ENCODE peak calls at places on chromosomes 4 and X, in six cellular contexts. X is esophagus squamous epithelium, T is IMR-90, N is adrenal gland, B is A549, Z is lower leg skin. S is an unnamed sample.

GRCh38 chr4:121339307-121339706 is 41.5 kb downstream of the QRFPR start:
- DNase-seq in X (no peak), T (no peak), N (no peak), B (no peak), Z (no peak), S (no peak)

GRCh38 chr4:94548571-94548970 is 96.8 kb downstream of the PDLIM5 start:
- DNase-seq in X (no peak), T (peak), N (no peak), B (peak), Z (no peak), S (peak)

GRCh38 chrX:130695931-130696330 is 207.1 kb downstream of the ENOX2 start:
- DNase-seq in X (no peak), T (no peak), N (no peak), B (no peak), Z (no peak), S (no peak)

GRCh38 chr4:38565271-38566199 is 98.5 kb upstream of the KLF3 start:
- DNase-seq in X (no peak), T (peak), N (no peak), B (no peak), Z (no peak), S (no peak)

GRCh38 chr4:157204634-157205244 is 15.8 kb upstream of the GRIA2 start:
- DNase-seq in X (no peak), T (peak), N (peak), B (peak), Z (peak), S (peak)

GRCh38 chrX:65502618-65503017 is 32.0 kb downstream of the LAS1L start:
- DNase-seq in X (no peak), T (no peak), N (no peak), B (no peak), Z (no peak), S (no peak)

GRCh38 chr4:150746156-150746555 is 164.2 kb downstream of the MAB21L2 start:
- DNase-seq in X (no peak), T (peak), N (no peak), B (no peak), Z (no peak), S (no peak)

GRCh38 chrX:153469811-153470410 is 465 bp downstream of the HAUS7 start:
- DNase-seq in X (no peak), T (peak), N (no peak), B (peak), Z (no peak), S (peak)

GRCh38 chrX:154541896-154542722 is 4.5 kb downstream of the G6PD start:
- DNase-seq in X (no peak), T (peak), N (peak), B (peak), Z (peak), S (peak)

GRCh38 chr4:1794809-1795303 is 1.8 kb downstream of the FGFR3 start:
- DNase-seq in X (no peak), T (no peak), N (no peak), B (no peak), Z (no peak), S (peak)

GRCh38 chrX:1393871-1394615 is 2.1 kb upstream of the SLC25A6 start:
- DNase-seq in X (no peak), T (no peak), N (peak), B (no peak), Z (peak), S (no peak)

GRCh38 chr4:29052266-29052665 is 1667.9 kb upstream of the PCDH7 start:
- DNase-seq in X (no peak), T (no peak), N (no peak), B (no peak), Z (no peak), S (no peak)

DNA sequence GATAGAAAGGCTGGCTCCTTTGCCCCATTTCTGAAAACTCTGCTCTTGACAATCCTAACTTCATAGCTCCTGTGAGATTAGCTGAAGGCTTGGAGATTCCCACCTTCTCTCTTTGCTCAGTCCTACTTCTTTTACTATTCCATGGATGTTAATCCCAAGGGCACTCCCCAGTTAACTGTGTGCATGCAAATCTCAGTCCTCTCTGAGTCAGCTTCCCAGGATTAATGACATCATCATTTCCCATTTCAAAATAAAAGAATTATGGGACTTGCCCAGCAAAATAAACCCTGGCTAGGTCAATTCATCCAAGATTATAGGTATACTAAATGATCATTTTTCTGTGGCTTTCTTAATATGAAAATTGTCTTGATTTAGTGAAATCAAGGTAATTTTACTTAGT is 328.6 kb upstream of the NR3C2 start:
- DNase-seq in X (no peak), T (peak), N (no peak), B (no peak), Z (no peak), S (no peak)
- H3K4me3 ChIP-seq in X (no peak), T (no peak), N (no peak), B (no peak), Z (no peak), S (no peak)

DNA sequence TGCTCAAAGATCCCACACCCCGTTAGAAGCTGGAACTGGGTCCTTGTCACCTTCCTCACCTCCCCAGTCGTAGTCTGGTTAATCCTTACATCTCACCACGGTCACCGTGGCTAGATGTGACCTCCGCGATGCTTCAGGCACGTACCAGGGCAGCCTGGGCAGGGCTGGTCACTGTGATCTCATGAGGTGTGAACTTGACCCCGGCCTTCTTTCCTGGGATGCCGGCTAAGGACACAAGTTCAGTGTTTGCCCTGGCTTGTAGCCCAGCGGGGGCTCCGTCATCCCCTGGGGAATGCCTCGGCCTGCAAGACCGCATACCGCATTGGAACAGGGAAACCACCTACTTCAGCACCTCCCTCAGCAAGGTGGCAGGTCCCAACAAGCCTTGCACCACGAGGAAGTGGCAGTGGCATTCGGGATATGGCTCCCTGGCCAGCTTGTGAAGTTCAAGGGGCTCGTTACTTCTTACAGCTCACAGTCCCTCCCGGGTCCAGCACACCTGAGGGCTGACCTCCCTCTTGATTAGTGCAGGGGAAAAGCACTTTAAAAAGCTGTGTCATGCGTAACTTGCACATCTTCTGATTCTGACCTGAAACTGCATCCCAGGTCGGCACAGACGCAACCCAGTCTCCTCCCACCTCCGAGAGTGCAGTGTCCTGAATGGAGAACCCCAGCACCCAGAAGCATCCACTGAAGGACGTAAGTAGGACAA is 25.9 kb downstream of the NOP14 start:
- DNase-seq in X (no peak), T (no peak), N (peak), B (no peak), Z (peak), S (peak)
- TF ChIP-seq POLR2A in X (no peak), T (no peak), N (no peak), B (no peak), Z (no peak), S (peak)

GRCh38 chrX:281166-281999 is at the start of gene PLCXD1:
- DNase-seq in X (no peak), T (peak), N (no peak), B (peak), Z (no peak), S (no peak)

GRCh38 chrX:275476-275966 is 5.7 kb upstream of the PLCXD1 start:
- DNase-seq in X (no peak), T (no peak), N (no peak), B (no peak), Z (no peak), S (no peak)

GRCh38 chrX:274904-275475 is 6.2 kb upstream of the PLCXD1 start:
- DNase-seq in X (no peak), T (no peak), N (peak), B (no peak), Z (no peak), S (peak)

GRCh38 chrX:275967-276587 is 5.1 kb upstream of the PLCXD1 start:
- DNase-seq in X (no peak), T (peak), N (peak), B (peak), Z (peak), S (peak)

DNA sequence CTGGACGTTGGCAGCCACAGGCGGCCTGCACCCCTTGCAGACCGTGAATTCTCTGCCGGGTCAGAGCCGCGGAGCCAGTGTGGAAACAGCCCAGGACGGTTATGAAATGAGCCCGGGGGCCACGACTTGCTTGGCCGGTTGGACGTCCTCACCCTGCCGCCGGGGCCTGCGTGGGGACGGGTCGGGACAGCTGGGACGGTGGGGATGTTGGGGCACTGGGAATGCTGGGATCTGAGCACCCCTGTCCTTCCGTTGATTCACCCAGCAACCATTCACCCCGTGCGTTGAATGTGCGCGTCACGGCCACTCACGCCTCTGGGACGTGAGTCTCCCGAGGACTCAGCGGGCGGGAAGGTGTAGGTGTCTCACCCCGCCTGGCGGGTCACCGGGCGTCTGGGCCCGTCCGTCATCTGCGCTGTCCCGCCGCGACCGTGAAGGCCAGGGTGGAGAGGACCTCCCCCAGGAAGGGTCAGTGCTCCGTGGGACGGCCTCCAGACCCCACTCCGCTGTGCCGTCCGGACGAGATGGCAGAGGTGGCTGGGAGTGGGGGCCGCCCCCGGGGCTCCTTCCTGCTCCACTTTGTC is 4.5 kb upstream of the PLCXD1 start:
- DNase-seq in X (no peak), T (peak), N (peak), B (peak), Z (peak), S (peak)
- H3K4me3 ChIP-seq in X (peak), T (peak), N (peak), B (peak), Z (peak), S (peak)

GRCh38 chr4:46389301-46389761 is 597 bp downstream of the GABRA2 start:
- DNase-seq in X (no peak), T (no peak), N (no peak), B (no peak), Z (no peak), S (no peak)
- TF ChIP-seq POLR2A in X (no peak), T (no peak), N (no peak), B (no peak), Z (no peak), S (no peak)

GRCh38 chr4:186226521-186227189 is 652 bp upstream of the KLKB1 start:
- DNase-seq in X (no peak), T (no peak), N (no peak), B (no peak), Z (no peak), S (no peak)
- H3K4me3 ChIP-seq in X (no peak), T (no peak), N (no peak), B (no peak), Z (no peak), S (no peak)

DNA sequence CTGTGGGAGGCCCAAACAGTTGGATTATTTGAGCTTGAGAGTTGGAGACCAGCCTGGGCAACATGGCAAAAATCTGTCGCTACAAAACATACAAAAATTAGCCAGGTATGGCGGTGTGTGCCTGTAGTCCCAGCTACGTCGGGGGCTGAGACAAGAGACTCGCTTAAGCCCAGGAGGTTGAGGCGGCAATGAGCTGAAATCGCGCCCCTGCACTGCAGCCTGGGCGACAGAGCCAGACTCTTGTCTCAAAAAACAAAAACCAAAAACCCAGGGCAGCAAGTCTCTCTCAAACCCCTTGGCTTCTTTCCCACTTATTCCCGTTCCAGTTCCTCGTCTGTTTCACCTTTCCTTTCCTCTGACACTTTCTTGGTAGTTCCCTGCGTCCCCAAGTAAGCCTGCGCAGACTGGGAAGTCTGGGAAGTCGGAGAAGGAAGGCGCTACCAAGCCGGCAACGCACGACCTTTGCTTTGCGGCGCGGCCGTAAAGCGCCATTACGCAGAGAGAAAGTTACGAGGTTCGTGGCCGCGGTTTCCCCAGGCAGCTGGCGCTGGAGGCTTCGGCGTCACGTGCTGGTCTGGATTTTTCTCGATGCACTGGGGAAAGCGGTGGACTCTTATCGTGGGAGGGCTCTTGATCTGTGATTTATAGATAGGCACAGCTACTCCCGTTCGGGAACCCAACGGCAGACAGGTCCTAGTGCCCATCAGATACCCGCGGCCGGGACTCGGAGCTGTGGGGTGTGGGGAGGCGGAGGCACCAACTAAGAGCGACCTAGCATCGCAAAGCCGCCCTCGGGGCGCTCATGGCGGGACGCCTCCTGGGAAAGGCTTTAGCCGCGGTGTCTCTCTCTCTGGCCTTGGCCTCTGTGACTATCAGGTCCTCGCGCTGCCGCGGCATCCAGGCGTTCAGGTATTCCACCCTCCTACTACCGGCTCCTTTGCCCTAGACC is at the start of gene NUDT9:
- DNase-seq in X (peak), T (peak), N (peak), B (peak), Z (peak), S (peak)
- TF ChIP-seq POLR2A in X (peak), T (peak), N (peak), B (peak), Z (no peak), S (peak)

DNA sequence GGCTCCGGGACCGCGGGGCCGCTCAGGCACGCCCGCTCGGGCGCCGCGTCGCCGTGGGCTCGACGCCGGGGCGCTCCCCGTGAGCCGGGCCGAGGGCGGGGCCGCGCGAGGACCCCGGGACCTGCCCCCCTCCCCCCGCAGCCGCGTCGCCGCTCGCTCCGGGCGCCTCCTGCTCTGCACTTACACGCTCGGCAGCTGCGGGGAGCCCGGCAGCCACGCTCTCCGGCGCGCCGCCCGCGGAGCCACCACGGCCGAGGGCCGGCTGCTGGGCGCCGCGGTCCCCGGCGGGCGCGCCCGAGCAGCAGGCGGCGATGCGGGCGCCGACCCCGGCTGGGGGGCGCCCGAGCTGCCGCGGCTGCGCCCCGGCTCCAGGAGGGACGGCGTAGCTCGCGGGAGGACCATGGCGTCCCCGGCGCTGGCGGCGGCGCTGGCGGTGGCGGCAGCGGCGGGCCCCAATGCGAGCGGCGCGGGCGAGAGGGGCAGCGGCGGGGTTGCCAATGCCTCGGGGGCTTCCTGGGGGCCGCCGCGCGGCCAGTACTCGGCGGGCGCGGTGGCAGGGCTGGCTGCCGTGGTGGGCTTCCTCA is at the start of gene ADRA2C:
- DNase-seq in X (no peak), T (no peak), N (no peak), B (peak), Z (no peak), S (no peak)
- H3K4me3 ChIP-seq in X (peak), T (peak), N (peak), B (peak), Z (no peak), S (no peak)

DNA sequence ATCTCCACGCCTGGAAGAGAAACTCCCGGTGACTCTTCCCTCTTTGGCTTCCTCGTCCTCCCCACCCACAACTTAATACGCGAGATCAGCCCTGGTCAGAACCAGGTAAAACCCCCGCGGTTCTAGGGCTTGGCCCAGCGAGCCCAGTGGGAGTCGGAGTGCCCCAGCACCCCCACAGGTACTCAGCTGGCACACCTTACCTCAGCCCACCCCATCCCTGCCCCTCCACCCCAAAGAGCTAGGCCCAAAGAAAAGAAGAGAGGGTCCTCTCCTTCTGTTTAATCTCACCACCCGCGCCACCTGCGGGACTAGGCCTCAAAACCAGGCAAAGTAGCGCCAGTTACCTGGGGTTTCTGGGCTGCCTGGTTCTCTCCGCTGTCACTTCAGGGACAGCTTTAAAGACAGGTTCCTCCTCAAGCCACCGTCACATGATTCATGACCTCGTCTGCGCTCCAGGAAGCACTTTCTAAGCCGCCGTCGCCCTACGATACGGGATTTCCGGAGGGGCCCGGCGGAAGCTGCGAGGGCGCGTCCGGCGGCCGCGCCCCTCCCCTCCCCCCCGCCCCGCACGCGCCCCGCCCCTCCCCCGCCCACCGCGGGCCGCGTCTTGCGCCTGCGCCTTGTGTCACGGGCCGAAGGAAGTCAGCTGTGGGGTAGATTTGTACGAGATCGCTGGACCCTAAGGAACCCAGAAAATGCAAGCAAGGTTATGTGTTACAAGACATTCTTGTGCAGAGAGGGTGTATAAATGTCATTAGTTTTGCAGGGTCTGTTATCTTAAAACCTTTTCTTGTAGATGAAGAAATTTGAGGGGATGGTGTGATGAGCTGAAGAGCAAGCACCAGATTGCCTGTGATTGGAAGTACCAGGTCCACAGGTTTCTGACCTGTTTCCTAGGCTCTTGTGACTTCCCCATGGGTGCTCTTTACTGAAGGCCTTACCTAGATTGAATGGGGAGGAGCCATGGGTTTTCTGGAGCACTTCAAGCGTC is at the start of gene LAMTOR3:
- DNase-seq in X (peak), T (peak), N (peak), B (peak), Z (peak), S (peak)
- TF ChIP-seq POLR2A in X (peak), T (peak), N (no peak), B (peak), Z (no peak), S (peak)

DNA sequence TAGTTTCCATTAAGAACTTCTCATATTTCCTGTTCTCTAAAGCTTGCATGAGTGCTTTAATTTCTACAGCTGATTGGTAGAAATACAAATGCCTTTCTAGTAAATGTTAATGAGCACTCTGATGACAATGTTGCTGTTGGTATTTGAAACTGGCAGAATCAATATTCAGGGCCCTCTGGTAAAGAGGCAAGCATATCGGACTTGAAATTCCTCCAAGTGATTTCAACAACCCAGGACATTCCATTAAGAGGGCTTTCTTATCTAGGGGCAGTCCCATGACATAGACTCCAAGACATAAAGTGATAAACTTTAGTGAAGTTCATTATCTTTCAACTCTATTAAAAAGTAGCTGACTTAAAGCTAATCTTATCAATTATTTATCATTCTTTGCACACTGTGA is 83.1 kb upstream of the VCX start:
- DNase-seq in X (no peak), T (no peak), N (no peak), B (no peak), Z (no peak), S (no peak)
- H3K4me3 ChIP-seq in X (no peak), T (no peak), N (no peak), B (no peak), Z (no peak), S (no peak)